ENCODE peak calls at places on chromosome 9, in four cellular contexts. F is astrocyte of the spinal cord; P is stimulated activated CD4-positive, alpha-beta T cell treated with anti-CD3 and anti-CD28 coated beads, TNF-alpha, amount 100 ng/mL, for 48 hours; S is epithelial cell of esophagus. J is an unnamed sample.

GRCh38 chr9:18555105-18555883 is 81.3 kb downstream of the ADAMTSL1 start:
- DNase-seq in F (no peak), P (no peak), S (no peak), J (no peak)

GRCh38 chr9:136543280-136543679 is 2.6 kb downstream of the NOTCH1 start:
- DNase-seq in F (no peak), P (no peak), S (no peak), J (no peak)

GRCh38 chr9:133130721-133131244 is 9.7 kb upstream of the RALGDS start:
- DNase-seq in F (no peak), P (no peak), S (no peak), J (peak)

GRCh38 chr9:23492126-23493002 is 333.7 kb downstream of the ELAVL2 start:
- DNase-seq in F (peak), P (no peak), S (peak), J (no peak)

GRCh38 chr9:942805-943580 is 33.5 kb upstream of the DMRT3 start:
- DNase-seq in F (no peak), P (no peak), S (peak), J (no peak)

GRCh38 chr9:5915438-5915837 is 24.7 kb downstream of the MLANA start:
- DNase-seq in F (no peak), P (no peak), S (no peak), J (no peak)

GRCh38 chr9:131418143-131419028 is 24.5 kb downstream of the PRRC2B start:
- DNase-seq in F (no peak), P (no peak), S (no peak), J (no peak)

GRCh38 chr9:116096853-116097252 is 56.7 kb upstream of the PAPPA start:
- DNase-seq in F (no peak), P (no peak), S (peak), J (no peak)

GRCh38 chr9:29548436-29548835 is 1975.2 kb upstream of the C9orf72 start:
- DNase-seq in F (peak), P (no peak), S (no peak), J (no peak)

GRCh38 chr9:112887377-112887776 is 3.3 kb downstream of the SLC46A2 start:
- DNase-seq in F (no peak), P (no peak), S (no peak), J (no peak)

GRCh38 chr9:99752710-99753109 is 69.0 kb upstream of the NR4A3 start:
- DNase-seq in F (peak), P (no peak), S (peak), J (no peak)

GRCh38 chr9:116202219-116202912 is 48.8 kb downstream of the PAPPA start:
- DNase-seq in F (no peak), P (no peak), S (no peak), J (no peak)

GRCh38 chr9:124776952-124777645 is at the start of gene OLFML2A:
- DNase-seq in F (peak), P (peak), S (peak), J (no peak)